ENCODE peak calls at places on chromosomes 7 and 10, in six cellular contexts. One of them, this sample, is unnamed.

GRCh38 chr10:108808228-108808627 is 1115.1 kb downstream of the XPNPEP1 start:
- DNase-seq in K562: no peak
- DNase-seq in HepG2: no peak
- DNase-seq in GM12892: no peak
- DNase-seq in GM12878: no peak
- DNase-seq in H1: no peak
- DNase-seq in this sample: no peak

GRCh38 chr7:73988197-73988596 is 39.8 kb upstream of the ELN start:
- DNase-seq in K562: no peak
- DNase-seq in HepG2: no peak
- DNase-seq in GM12892: no peak
- DNase-seq in GM12878: no peak
- DNase-seq in H1: no peak
- DNase-seq in this sample: no peak

GRCh38 chr7:28748934-28749584 is 209.1 kb downstream of the TRIL start:
- DNase-seq in K562: no peak
- DNase-seq in HepG2: no peak
- DNase-seq in GM12892: no peak
- DNase-seq in GM12878: no peak
- DNase-seq in H1: no peak
- DNase-seq in this sample: no peak

GRCh38 chr7:154171422-154171821 is 119.2 kb downstream of the DPP6 start:
- DNase-seq in K562: no peak
- DNase-seq in HepG2: no peak
- DNase-seq in GM12892: no peak
- DNase-seq in GM12878: no peak
- DNase-seq in H1: no peak
- DNase-seq in this sample: no peak

GRCh38 chr10:24255115-24255895 is 46.4 kb downstream of the KIAA1217 start:
- DNase-seq in K562: no peak
- DNase-seq in HepG2: no peak
- DNase-seq in GM12892: no peak
- DNase-seq in GM12878: no peak
- DNase-seq in H1: peak
- DNase-seq in this sample: no peak

GRCh38 chr7:76318488-76319353 is 16.2 kb downstream of the HSPB1 start:
- DNase-seq in K562: peak
- DNase-seq in HepG2: peak
- DNase-seq in GM12892: peak
- DNase-seq in GM12878: peak
- DNase-seq in H1: no peak
- DNase-seq in this sample: peak

GRCh38 chr10:29922904-29923303 is 136.5 kb downstream of the JCAD start:
- DNase-seq in K562: no peak
- DNase-seq in HepG2: no peak
- DNase-seq in GM12892: no peak
- DNase-seq in GM12878: no peak
- DNase-seq in H1: no peak
- DNase-seq in this sample: no peak

GRCh38 chr7:141071260-141071854 is 2.5 kb upstream of the TMEM178B start:
- DNase-seq in K562: peak
- DNase-seq in HepG2: peak
- DNase-seq in GM12892: no peak
- DNase-seq in GM12878: no peak
- DNase-seq in H1: peak
- DNase-seq in this sample: peak

GRCh38 chr7:139094030-139094429 is 15.5 kb downstream of the ZC3HAV1 start:
- DNase-seq in K562: no peak
- DNase-seq in HepG2: no peak
- DNase-seq in GM12892: no peak
- DNase-seq in GM12878: no peak
- DNase-seq in H1: no peak
- DNase-seq in this sample: no peak

GRCh38 chr10:99233680-99234018 is 2.0 kb downstream of the HPSE2 start:
- DNase-seq in K562: no peak
- DNase-seq in HepG2: no peak
- DNase-seq in GM12892: no peak
- DNase-seq in GM12878: no peak
- DNase-seq in H1: no peak
- DNase-seq in this sample: no peak

GRCh38 chr10:62708569-62708968 is 96.0 kb upstream of the ADO start:
- DNase-seq in K562: no peak
- DNase-seq in HepG2: no peak
- DNase-seq in GM12892: no peak
- DNase-seq in GM12878: peak
- DNase-seq in H1: no peak
- DNase-seq in this sample: no peak

GRCh38 chr10:25084447-25084846 is 68.0 kb downstream of the THNSL1 start:
- DNase-seq in K562: no peak
- DNase-seq in HepG2: no peak
- DNase-seq in GM12892: no peak
- DNase-seq in GM12878: no peak
- DNase-seq in H1: no peak
- DNase-seq in this sample: no peak

GRCh38 chr7:129469930-129470329 is 32.4 kb upstream of the SMKR1 start:
- DNase-seq in K562: no peak
- DNase-seq in HepG2: no peak
- DNase-seq in GM12892: no peak
- DNase-seq in GM12878: no peak
- DNase-seq in H1: no peak
- DNase-seq in this sample: no peak

GRCh38 chr10:89337493-89337892 is 9.7 kb downstream of the IFIT3 start:
- DNase-seq in K562: no peak
- DNase-seq in HepG2: no peak
- DNase-seq in GM12892: no peak
- DNase-seq in GM12878: peak
- DNase-seq in H1: no peak
- DNase-seq in this sample: no peak

GRCh38 chr10:46068905-46069304 is 22.8 kb upstream of the MSMB start:
- DNase-seq in K562: no peak
- DNase-seq in HepG2: no peak
- DNase-seq in GM12892: no peak
- DNase-seq in GM12878: no peak
- DNase-seq in H1: no peak
- DNase-seq in this sample: no peak

GRCh38 chr10:46069771-46070463 is 23.8 kb upstream of the MSMB start:
- DNase-seq in K562: no peak
- DNase-seq in HepG2: no peak
- DNase-seq in GM12892: no peak
- DNase-seq in GM12878: no peak
- DNase-seq in H1: no peak
- DNase-seq in this sample: no peak

GRCh38 chr10:46064269-46064817 is 18.3 kb upstream of the MSMB start:
- DNase-seq in K562: no peak
- DNase-seq in HepG2: no peak
- DNase-seq in GM12892: no peak
- DNase-seq in GM12878: no peak
- DNase-seq in H1: no peak
- DNase-seq in this sample: no peak

GRCh38 chr10:46070749-46071148 is 24.7 kb upstream of the MSMB start:
- DNase-seq in K562: no peak
- DNase-seq in HepG2: no peak
- DNase-seq in GM12892: no peak
- DNase-seq in GM12878: no peak
- DNase-seq in H1: no peak
- DNase-seq in this sample: no peak

GRCh38 chr10:46068117-46068516 is 22.0 kb upstream of the MSMB start:
- DNase-seq in K562: no peak
- DNase-seq in HepG2: no peak
- DNase-seq in GM12892: no peak
- DNase-seq in GM12878: no peak
- DNase-seq in H1: no peak
- DNase-seq in this sample: no peak
- TF ChIP-seq TAF1 in K562: no peak
- TF ChIP-seq TAF1 in HepG2: no peak
- TF ChIP-seq TAF1 in GM12892: no peak
- TF ChIP-seq TAF1 in GM12878: no peak
- TF ChIP-seq TAF1 in H1: no peak
- TF ChIP-seq TAF1 in this sample: no peak

GRCh38 chr7:48085942-48086341 is 3.1 kb upstream of the UPP1 start:
- DNase-seq in K562: no peak
- DNase-seq in HepG2: no peak
- DNase-seq in GM12892: no peak
- DNase-seq in GM12878: no peak
- DNase-seq in H1: no peak
- DNase-seq in this sample: no peak

GRCh38 chr7:48089415-48089975 is 430 bp downstream of the UPP1 start:
- DNase-seq in K562: peak
- DNase-seq in HepG2: no peak
- DNase-seq in GM12892: peak
- DNase-seq in GM12878: no peak
- DNase-seq in H1: no peak
- DNase-seq in this sample: peak

GRCh38 chr7:48087349-48087748 is 1.7 kb upstream of the UPP1 start:
- DNase-seq in K562: no peak
- DNase-seq in HepG2: no peak
- DNase-seq in GM12892: no peak
- DNase-seq in GM12878: peak
- DNase-seq in H1: no peak
- DNase-seq in this sample: no peak

GRCh38 chr7:48090095-48090805 is 1.2 kb downstream of the UPP1 start:
- DNase-seq in K562: no peak
- DNase-seq in HepG2: no peak
- DNase-seq in GM12892: no peak
- DNase-seq in GM12878: no peak
- DNase-seq in H1: no peak
- DNase-seq in this sample: no peak

DNA sequence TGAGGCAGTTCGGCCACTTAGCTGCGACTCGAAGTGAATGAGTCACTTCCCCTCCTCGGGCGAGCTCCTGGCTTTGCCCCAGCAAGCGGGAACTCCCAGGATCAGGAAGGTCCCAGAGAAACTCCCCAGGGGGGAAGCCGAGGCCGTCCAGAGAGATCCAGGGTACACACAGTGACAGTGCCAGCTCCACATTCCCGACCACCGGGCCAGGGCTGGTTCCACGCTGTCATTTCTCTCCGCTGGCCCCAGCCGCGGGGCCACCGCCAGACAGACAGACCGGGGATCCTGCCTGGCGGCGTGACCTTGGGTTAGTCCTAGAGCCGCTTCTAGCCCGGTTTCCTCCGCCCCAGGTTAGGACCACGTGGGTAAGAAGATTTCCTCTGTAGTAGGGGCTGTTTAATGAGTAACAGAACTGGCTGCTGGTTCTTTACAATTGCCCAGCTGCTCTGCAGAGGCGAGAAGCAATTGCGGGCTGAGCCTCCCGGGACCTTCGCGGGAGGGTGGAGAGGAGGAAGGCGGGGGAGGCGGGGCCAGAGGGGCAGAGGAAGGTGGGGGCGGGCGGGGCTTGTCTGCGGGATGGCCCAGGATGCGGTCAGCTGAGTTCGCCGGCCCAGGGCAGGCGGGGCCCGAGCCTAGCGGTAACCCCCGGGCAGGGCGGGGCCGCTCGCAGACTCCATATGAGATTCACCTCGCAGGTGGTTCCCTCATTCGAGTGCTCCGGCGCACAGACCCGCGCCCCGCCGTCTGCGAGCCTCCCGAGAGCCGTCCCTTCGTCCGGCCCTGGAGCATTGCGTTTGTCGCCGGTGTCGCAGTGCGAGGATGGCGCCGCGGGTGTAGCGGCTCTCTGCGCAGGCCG is at the start of gene UPP1:
- DNase-seq in K562: peak
- DNase-seq in HepG2: peak
- DNase-seq in GM12892: peak
- DNase-seq in GM12878: peak
- DNase-seq in H1: no peak
- DNase-seq in this sample: peak
- TF ChIP-seq POLR2A in K562: peak
- TF ChIP-seq POLR2A in HepG2: peak
- TF ChIP-seq POLR2A in GM12892: peak
- TF ChIP-seq POLR2A in GM12878: peak
- TF ChIP-seq POLR2A in H1: peak
- TF ChIP-seq POLR2A in this sample: no peak

GRCh38 chr10:1147810-1148209 is 91.6 kb downstream of the WDR37 start:
- DNase-seq in K562: no peak
- DNase-seq in HepG2: no peak
- DNase-seq in GM12892: no peak
- DNase-seq in GM12878: no peak
- DNase-seq in H1: no peak
- DNase-seq in this sample: no peak
- TF ChIP-seq POLR2AphosphoS5 in K562: no peak
- TF ChIP-seq POLR2AphosphoS5 in HepG2: no peak
- TF ChIP-seq POLR2AphosphoS5 in GM12892: no peak
- TF ChIP-seq POLR2AphosphoS5 in GM12878: no peak
- TF ChIP-seq POLR2AphosphoS5 in H1: no peak
- TF ChIP-seq POLR2AphosphoS5 in this sample: no peak

GRCh38 chr7:155780884-155781283 is 31.4 kb downstream of the SHH start:
- DNase-seq in K562: no peak
- DNase-seq in HepG2: no peak
- DNase-seq in GM12892: no peak
- DNase-seq in GM12878: no peak
- DNase-seq in H1: no peak
- DNase-seq in this sample: no peak
- TF ChIP-seq TAF1 in K562: no peak
- TF ChIP-seq TAF1 in HepG2: no peak
- TF ChIP-seq TAF1 in GM12892: no peak
- TF ChIP-seq TAF1 in GM12878: no peak
- TF ChIP-seq TAF1 in H1: no peak
- TF ChIP-seq TAF1 in this sample: no peak

GRCh38 chr7:27739914-27740448 is at the start of gene TAX1BP1:
- DNase-seq in K562: peak
- DNase-seq in HepG2: peak
- DNase-seq in GM12892: peak
- DNase-seq in GM12878: peak
- DNase-seq in H1: peak
- DNase-seq in this sample: peak
- TF ChIP-seq POLR2A in K562: peak
- TF ChIP-seq POLR2A in HepG2: peak
- TF ChIP-seq POLR2A in GM12892: peak
- TF ChIP-seq POLR2A in GM12878: peak
- TF ChIP-seq POLR2A in H1: peak
- TF ChIP-seq POLR2A in this sample: peak

DNA sequence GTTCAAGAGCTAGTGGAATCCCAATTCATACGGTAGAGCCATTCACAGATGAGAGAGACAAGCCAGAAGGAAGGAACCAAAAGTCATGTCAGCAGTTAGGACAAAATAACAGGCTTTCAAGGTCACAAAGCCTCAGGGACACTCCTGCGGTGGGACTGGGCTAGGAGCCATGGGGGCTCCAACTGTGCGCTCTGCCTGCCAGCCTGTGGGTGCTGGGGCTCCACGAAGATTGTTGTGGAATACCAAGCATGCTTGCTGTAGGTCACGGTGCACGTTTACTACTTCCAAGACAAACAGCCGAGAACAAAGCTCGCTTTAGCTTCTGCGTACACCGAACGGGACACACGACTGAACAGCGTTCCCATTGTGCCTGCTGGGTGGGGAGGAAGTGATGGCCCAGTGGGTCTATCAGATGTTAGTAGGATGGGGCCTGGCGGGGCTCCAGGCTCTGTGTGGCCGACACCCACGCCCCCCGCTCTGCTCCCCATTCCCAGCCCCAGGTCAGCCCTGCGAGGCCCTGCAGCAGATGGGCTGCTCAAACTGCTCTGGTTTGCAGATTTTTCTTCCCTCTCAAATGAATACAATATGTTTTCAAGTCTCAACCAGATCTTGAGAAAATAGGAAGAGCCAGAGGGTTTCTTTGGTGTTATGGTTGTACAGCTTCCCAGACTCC is 158.9 kb downstream of the EGFR start:
- DNase-seq in K562: no peak
- DNase-seq in HepG2: peak
- DNase-seq in GM12892: no peak
- DNase-seq in GM12878: no peak
- DNase-seq in H1: no peak
- DNase-seq in this sample: no peak
- TF ChIP-seq POLR2AphosphoS5 in K562: no peak
- TF ChIP-seq POLR2AphosphoS5 in HepG2: peak
- TF ChIP-seq POLR2AphosphoS5 in GM12892: no peak
- TF ChIP-seq POLR2AphosphoS5 in GM12878: no peak
- TF ChIP-seq POLR2AphosphoS5 in H1: no peak
- TF ChIP-seq POLR2AphosphoS5 in this sample: no peak

This sample was measured in GM12891.